ENCODE peak calls at places on chromosomes 6 and 20, in ten cellular contexts. A is left ventricle myocardium inferior; U is heart left ventricle; P is RWPE2; Y is OCI-LY7; Q is keratinocyte; S is endodermal cell; K is body of pancreas; T is cardiac muscle cell; M is CD8-positive, alpha-beta T cell. H is an unnamed sample.
A peak's percentile ranks its signal among the peaks of the same experiment; 100 is the strongest.

GRCh38 chr6:169249057-169249456 is 4.6 kb downstream of the THBS2 start:
- DNase-seq in A (no peak), U (no peak), P (no peak), Y (no peak), Q (no peak), S (no peak), K (no peak), T (no peak), M (no peak), H (no peak)

GRCh38 chr6:2964793-2965503 is 6.4 kb downstream of the SERPINB6 start:
- DNase-seq in A (no peak), U (no peak), P (no peak), Y (no peak), Q (no peak), S (no peak), K (no peak), T (no peak), M (no peak), H (no peak)

GRCh38 chr6:125477141-125477540 is 175.4 kb upstream of the HDDC2 start:
- DNase-seq in A (no peak), U (no peak), P (no peak), Y (no peak), Q (no peak), S (no peak), K (no peak), T (no peak), M (no peak), H (no peak)

GRCh38 chr6:3285732-3286131 is 27.0 kb downstream of the PSMG4 start:
- DNase-seq in A (no peak), U (no peak), P (peak; percentile 37), Y (no peak), Q (no peak), S (peak; percentile 28), K (peak; percentile 7), T (no peak), M (no peak), H (no peak)

GRCh38 chr6:164398647-164399046 is 910.8 kb downstream of the C6orf118 start:
- DNase-seq in A (no peak), U (no peak), P (no peak), Y (no peak), Q (no peak), S (no peak), K (no peak), T (no peak), M (no peak), H (no peak)

GRCh38 chr6:22442826-22443225 is 126.5 kb upstream of the HDGFL1 start:
- DNase-seq in A (no peak), U (no peak), P (no peak), Y (no peak), Q (peak; percentile 45), S (no peak), K (no peak), T (no peak), M (no peak), H (no peak)

GRCh38 chr6:80520195-80520594 is 413.7 kb downstream of the BCKDHB start:
- DNase-seq in A (no peak), U (no peak), P (no peak), Y (no peak), Q (no peak), S (no peak), K (no peak), T (no peak), M (no peak), H (no peak)

GRCh38 chr6:10613077-10613476 is 81.3 kb downstream of the C6orf52 start:
- DNase-seq in A (no peak), U (no peak), P (no peak), Y (no peak), Q (no peak), S (no peak), K (no peak), T (no peak), M (no peak), H (no peak)

DNA sequence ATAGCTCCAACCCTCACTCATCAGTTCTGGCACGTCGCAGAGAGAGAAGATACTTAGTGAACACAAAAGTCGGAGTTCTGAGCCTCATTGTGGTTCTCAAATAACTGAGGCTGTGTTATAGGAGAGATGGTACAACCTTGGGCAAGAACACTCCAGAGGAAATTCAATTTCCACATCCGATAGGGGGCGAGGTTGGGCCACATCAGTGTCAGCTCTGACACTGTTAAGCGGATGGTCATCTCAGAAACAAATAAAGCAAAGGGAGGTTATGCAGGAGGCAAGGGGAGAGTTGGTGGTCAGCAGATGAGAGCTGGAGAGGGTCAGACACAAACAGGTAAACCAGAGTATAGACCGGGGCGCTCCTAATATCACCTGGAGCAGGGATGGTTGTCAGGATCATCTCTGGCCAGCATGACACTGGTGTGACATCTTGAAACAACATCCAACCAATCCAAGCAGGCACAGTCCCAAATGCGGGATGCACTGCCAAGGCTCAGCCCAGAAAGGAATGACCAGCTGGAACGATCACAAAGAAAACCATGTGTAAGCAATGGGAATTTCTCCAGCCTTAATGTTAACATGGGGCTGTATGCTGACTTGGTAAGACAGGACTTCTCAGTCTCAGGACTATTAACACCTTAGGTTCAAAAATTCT is 331.8 kb downstream of the HACE1 start:
- DNase-seq in A (no peak), U (no peak), P (no peak), Y (peak; percentile 70), Q (no peak), S (peak; percentile 89), K (peak; percentile 21), T (peak; percentile 49), M (no peak), H (no peak)
- H3K27ac ChIP-seq in A (no peak overlapping the region), U (no peak overlapping the region), P (no peak overlapping the region), Y (no peak overlapping the region), Q (no peak overlapping the region), S (no peak overlapping the region), K (no peak overlapping the region), T (no peak overlapping the region), M (no peak overlapping the region), H (no peak overlapping the region)

DNA sequence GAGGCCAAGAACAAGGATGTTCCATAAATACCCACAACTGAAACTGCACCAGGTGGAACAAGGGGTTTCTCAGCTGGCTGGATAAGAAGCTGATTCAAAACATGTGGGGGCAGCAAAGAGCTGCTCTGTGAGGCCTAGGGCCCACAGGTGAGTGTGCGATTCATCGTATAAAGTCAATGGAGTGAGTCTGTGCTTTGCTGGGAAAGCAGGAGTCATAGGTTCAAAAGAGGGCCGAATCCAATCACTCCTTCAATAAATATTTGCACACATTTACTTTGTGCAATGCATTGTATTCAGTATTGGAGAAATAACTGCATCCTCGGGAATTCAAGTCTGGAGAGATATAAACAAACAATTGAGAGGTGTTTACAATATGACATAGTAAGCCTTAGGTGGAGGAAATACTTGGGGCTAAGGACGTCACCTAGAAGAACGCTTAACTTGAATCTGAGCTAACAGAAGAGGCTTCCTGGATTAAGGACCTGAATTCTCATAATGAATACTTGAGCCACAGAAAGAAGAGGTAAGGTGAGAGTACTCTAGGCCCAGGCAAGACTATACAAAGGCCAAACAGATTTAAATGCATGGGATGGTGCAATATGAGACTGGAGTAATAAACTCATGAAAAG is 83.7 kb upstream of the TMEM30A start:
- DNase-seq in A (no peak), U (no peak), P (no peak), Y (peak; percentile 12), Q (no peak), S (peak; percentile 91), K (peak; percentile 58), T (peak; percentile 72), M (no peak), H (peak; percentile 60)
- TF ChIP-seq CTCF in A (peak; percentile 67), U (peak; percentile 58), P (peak; percentile 52), Y (peak; percentile 60), Q (peak; percentile 56), S (peak; percentile 92), K (peak; percentile 18), T (peak; percentile 46), M (no peak), H (no peak)

GRCh38 chr6:35610830-35611229 is 77.9 kb downstream of the FKBP5 start:
- DNase-seq in A (no peak), U (no peak), P (no peak), Y (no peak), Q (no peak), S (no peak), K (peak; percentile 30), T (no peak), M (no peak), H (no peak)

GRCh38 chr6:35607517-35608233 is 81.0 kb downstream of the FKBP5 start:
- DNase-seq in A (no peak), U (no peak), P (no peak), Y (no peak), Q (no peak), S (no peak), K (no peak), T (no peak), M (no peak), H (no peak)

GRCh38 chr6:35605600-35605999 is 83.1 kb downstream of the FKBP5 start:
- DNase-seq in A (no peak), U (no peak), P (no peak), Y (no peak), Q (no peak), S (no peak), K (no peak), T (no peak), M (no peak), H (no peak)

GRCh38 chr6:35613762-35614161 is 75.0 kb downstream of the FKBP5 start:
- DNase-seq in A (no peak), U (no peak), P (no peak), Y (no peak), Q (no peak), S (no peak), K (no peak), T (no peak), M (no peak), H (no peak)

DNA sequence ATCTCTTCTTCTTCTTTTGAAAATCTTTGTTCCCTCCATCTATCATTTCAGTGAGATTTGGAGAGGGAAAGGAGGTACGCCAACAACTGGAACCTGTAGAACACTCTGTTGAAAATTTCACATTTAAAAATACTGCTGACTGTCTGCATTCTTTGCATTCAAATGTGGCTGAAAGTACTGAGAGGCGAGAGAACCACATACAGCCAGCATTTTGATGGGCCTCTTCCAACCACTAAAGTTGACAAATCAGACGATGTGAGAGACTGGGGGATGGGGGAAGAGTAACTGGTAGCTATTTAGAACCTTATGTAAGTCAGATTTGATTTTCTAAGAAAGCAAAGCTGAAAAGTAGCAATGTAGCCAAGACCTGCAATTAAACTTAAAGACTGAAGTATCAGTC is 77.5 kb downstream of the FKBP5 start:
- DNase-seq in A (no peak), U (no peak), P (no peak), Y (no peak), Q (no peak), S (peak; percentile 54), K (no peak), T (peak; percentile 61), M (peak; percentile 20), H (no peak)
- H3K36me3 ChIP-seq in A (peaks cover 92% of the 10 kb centered on the region), U (peaks cover 66% of the 10 kb centered on the region), P (peaks cover 85% of the 10 kb centered on the region), Y (peaks cover 87% of the 10 kb centered on the region), Q (peaks cover 7% of the 10 kb centered on the region), S (no peaks in the 10 kb centered on the region), K (peaks cover 14% of the 10 kb centered on the region), T (peaks cover 7% of the 10 kb centered on the region), M (peaks cover 12% of the 10 kb centered on the region), H (peaks cover 33% of the 10 kb centered on the region)

GRCh38 chr20:32468860-32469259 is 110.7 kb downstream of the ASXL1 start:
- DNase-seq in A (no peak), U (no peak), P (no peak), Y (no peak), Q (no peak), S (no peak), K (no peak), T (no peak), M (no peak), H (no peak)

GRCh38 chr20:32467506-32468312 is 109.6 kb downstream of the ASXL1 start:
- DNase-seq in A (peak; percentile 26), U (no peak), P (no peak), Y (no peak), Q (no peak), S (no peak), K (peak; percentile 17), T (no peak), M (no peak), H (no peak)

GRCh38 chr20:32470025-32470861 is 112.1 kb downstream of the ASXL1 start:
- DNase-seq in A (peak; percentile 64), U (peak; percentile 85), P (no peak), Y (peak; percentile 61), Q (no peak), S (peak; percentile 88), K (peak; percentile 43), T (peak; percentile 38), M (no peak), H (peak; percentile 54)

GRCh38 chr20:32466739-32467505 is 108.8 kb downstream of the ASXL1 start:
- DNase-seq in A (peak; percentile 10), U (no peak), P (peak; percentile 81), Y (no peak), Q (no peak), S (no peak), K (no peak), T (no peak), M (no peak), H (no peak)

DNA sequence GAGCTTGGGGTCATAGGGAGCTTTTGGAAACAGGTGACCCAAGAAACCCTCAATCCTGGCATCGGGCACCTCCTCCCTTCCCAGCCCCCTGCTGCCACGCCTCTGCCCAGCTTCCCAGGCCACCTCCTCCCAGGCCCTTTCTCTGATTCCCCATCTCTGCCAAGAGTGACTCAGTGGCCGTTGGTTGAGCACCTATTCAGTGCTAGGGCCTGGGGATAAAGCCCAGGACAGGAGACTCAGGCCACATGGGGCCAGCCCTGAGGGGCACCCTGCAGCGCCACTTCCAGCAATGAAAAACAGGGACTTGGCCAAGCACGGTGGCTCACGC is 110.1 kb downstream of the ASXL1 start:
- DNase-seq in A (peak; percentile 9), U (no peak), P (no peak), Y (no peak), Q (no peak), S (no peak), K (no peak), T (no peak), M (no peak), H (no peak)
- H3K27ac ChIP-seq in A (peak overlapping the region; percentile 90), U (peak overlapping the region; percentile 89), P (no peak overlapping the region), Y (no peak overlapping the region), Q (no peak overlapping the region), S (no peak overlapping the region), K (peak overlapping the region; percentile 84), T (no peak overlapping the region), M (no peak overlapping the region), H (no peak overlapping the region)

H was measured in lung.